ENCODE peak calls at places on chromosome 5, in nine cellular contexts. X, P, W, M, C, Y, H, J and K are unnamed samples.

GRCh38 chr5:113325054-113325453 is 109.7 kb downstream of the TSSK1B start:
- DNase-seq in X (no peak), P (no peak), W (no peak), M (no peak), C (no peak), Y (no peak), H (no peak), J (no peak), K (no peak)

GRCh38 chr5:100706796-100707195 is 171.6 kb downstream of the FAM174A start:
- DNase-seq in X (peak; percentile 14), P (no peak), W (no peak), M (no peak), C (no peak), Y (peak; percentile 37), H (no peak), J (no peak), K (no peak)

GRCh38 chr5:66967102-66967501 is 229.5 kb downstream of the CD180 start:
- DNase-seq in X (peak; percentile 79), P (no peak), W (no peak), M (no peak), C (no peak), Y (no peak), H (no peak), J (no peak), K (no peak)

GRCh38 chr5:172463031-172463430 is 8.7 kb upstream of the SH3PXD2B start:
- DNase-seq in X (no peak), P (no peak), W (no peak), M (no peak), C (no peak), Y (no peak), H (no peak), J (no peak), K (no peak)

GRCh38 chr5:151904127-151904526 is 20.5 kb downstream of the GLRA1 start:
- DNase-seq in X (no peak), P (no peak), W (no peak), M (no peak), C (no peak), Y (no peak), H (no peak), J (no peak), K (no peak)

GRCh38 chr5:129767927-129768380 is 20.1 kb downstream of the MINAR2 start:
- DNase-seq in X (peak; percentile 83), P (peak; percentile 88), W (peak; percentile 57), M (peak; percentile 36), C (peak; percentile 73), Y (peak; percentile 69), H (peak; percentile 19), J (peak; percentile 51), K (peak; percentile 60)

GRCh38 chr5:157189223-157189622 is 8.6 kb downstream of the ITK start:
- DNase-seq in X (no peak), P (no peak), W (peak; percentile 62), M (no peak), C (no peak), Y (no peak), H (no peak), J (no peak), K (no peak)

GRCh38 chr5:97338729-97339128 is 155.7 kb upstream of the RIOK2 start:
- DNase-seq in X (no peak), P (no peak), W (no peak), M (no peak), C (no peak), Y (no peak), H (no peak), J (no peak), K (no peak)

GRCh38 chr5:115774684-115775083 is 41.8 kb downstream of the CDO1 start:
- DNase-seq in X (no peak), P (no peak), W (no peak), M (no peak), C (no peak), Y (no peak), H (no peak), J (no peak), K (no peak)

GRCh38 chr5:1182633-1183423 is 18.6 kb upstream of the SLC6A19 start:
- DNase-seq in X (no peak), P (no peak), W (no peak), M (no peak), C (no peak), Y (no peak), H (no peak), J (no peak), K (no peak)

GRCh38 chr5:129061849-129062248 is 32.7 kb upstream of the ISOC1 start:
- DNase-seq in X (no peak), P (no peak), W (no peak), M (no peak), C (no peak), Y (no peak), H (no peak), J (no peak), K (no peak)

GRCh38 chr5:180486636-180487149 is 7.5 kb upstream of the CNOT6 start:
- DNase-seq in X (no peak), P (no peak), W (no peak), M (no peak), C (no peak), Y (no peak), H (no peak), J (no peak), K (no peak)

GRCh38 chr5:108382784-108383358 is 973 bp upstream of the FBXL17 start:
- DNase-seq in X (peak; percentile 8), P (no peak), W (no peak), M (no peak), C (no peak), Y (no peak), H (no peak), J (no peak), K (peak; percentile 11)

GRCh38 chr5:95870105-95870672 is 47.7 kb upstream of the GLRX start:
- DNase-seq in X (no peak), P (no peak), W (peak; percentile 51), M (no peak), C (peak; percentile 82), Y (peak; percentile 18), H (no peak), J (no peak), K (peak; percentile 45)

GRCh38 chr5:134249469-134250379 is 23.9 kb upstream of the PPP2CA start:
- DNase-seq in X (peak; percentile 30), P (no peak), W (no peak), M (no peak), C (no peak), Y (peak; percentile 98), H (no peak), J (no peak), K (no peak)

GRCh38 chr5:171571663-171572062 is 152.2 kb downstream of the FGF18 start:
- DNase-seq in X (peak; percentile 38), P (peak; percentile 8), W (no peak), M (no peak), C (no peak), Y (no peak), H (peak; percentile 70), J (no peak), K (no peak)

GRCh38 chr5:80192507-80193241 is 63.2 kb downstream of the SERINC5 start:
- DNase-seq in X (peak; percentile 63), P (no peak), W (no peak), M (no peak), C (no peak), Y (no peak), H (no peak), J (no peak), K (no peak)

GRCh38 chr5:17190242-17190778 is 27.1 kb upstream of the BASP1 start:
- DNase-seq in X (peak; percentile 78), P (no peak), W (no peak), M (no peak), C (no peak), Y (peak; percentile 10), H (no peak), J (no peak), K (peak; percentile 32)

GRCh38 chr5:180126716-180127681 is 55.4 kb upstream of the RNF130 start:
- DNase-seq in X (no peak), P (no peak), W (peak; percentile 57), M (peak; percentile 13), C (peak; percentile 73), Y (no peak), H (no peak), J (peak; percentile 20), K (peak; percentile 67)

GRCh38 chr5:3564136-3564535 is 31.5 kb upstream of the IRX1 start:
- DNase-seq in X (no peak), P (no peak), W (no peak), M (no peak), C (no peak), Y (no peak), H (no peak), J (no peak), K (no peak)

GRCh38 chr5:83927140-83927733 is 206.6 kb upstream of the HAPLN1 start:
- DNase-seq in X (peak; percentile 58), P (peak; percentile 16), W (peak; percentile 58), M (peak; percentile 5), C (peak; percentile 53), Y (no peak), H (peak; percentile 18), J (peak; percentile 9), K (peak; percentile 15)

GRCh38 chr5:89855417-89855816 is 554.1 kb downstream of the CETN3 start:
- DNase-seq in X (no peak), P (no peak), W (no peak), M (no peak), C (no peak), Y (no peak), H (no peak), J (no peak), K (no peak)

GRCh38 chr5:68771221-68771620 is 322.6 kb upstream of the SLC30A5 start:
- DNase-seq in X (no peak), P (no peak), W (no peak), M (no peak), C (no peak), Y (no peak), H (no peak), J (no peak), K (no peak)

GRCh38 chr5:108900668-108901067 is 153.0 kb downstream of the FER start:
- DNase-seq in X (no peak), P (no peak), W (no peak), M (no peak), C (no peak), Y (no peak), H (no peak), J (no peak), K (no peak)

GRCh38 chr5:97044057-97044456 is 98.4 kb downstream of the LIX1 start:
- DNase-seq in X (no peak), P (no peak), W (no peak), M (no peak), C (no peak), Y (no peak), H (no peak), J (no peak), K (no peak)

GRCh38 chr5:151493599-151494136 is 46.3 kb downstream of the SLC36A1 start:
- DNase-seq in X (no peak), P (no peak), W (no peak), M (no peak), C (no peak), Y (no peak), H (no peak), J (no peak), K (no peak)

GRCh38 chr5:176447538-176447981 is 625 bp upstream of the FAF2 start:
- DNase-seq in X (no peak), P (no peak), W (no peak), M (no peak), C (no peak), Y (no peak), H (no peak), J (no peak), K (no peak)

GRCh38 chr5:14840624-14841023 is 31.0 kb downstream of the ANKH start:
- DNase-seq in X (no peak), P (no peak), W (no peak), M (no peak), C (no peak), Y (no peak), H (no peak), J (no peak), K (no peak)

GRCh38 chr5:82406200-82406773 is 128.1 kb upstream of the RPS23 start:
- DNase-seq in X (peak; percentile 88), P (peak; percentile 34), W (no peak), M (no peak), C (no peak), Y (no peak), H (no peak), J (no peak), K (no peak)

GRCh38 chr5:79201206-79201605 is 34.7 kb upstream of the JMY start:
- DNase-seq in X (no peak), P (no peak), W (no peak), M (no peak), C (no peak), Y (no peak), H (no peak), J (no peak), K (no peak)

GRCh38 chr5:113337515-113338140 is 97.2 kb downstream of the TSSK1B start:
- DNase-seq in X (no peak), P (no peak), W (no peak), M (no peak), C (no peak), Y (no peak), H (no peak), J (no peak), K (no peak)